ENCODE peak calls at places on chromosomes 6 and 20, in six cellular contexts. L, J, M, C, F and V are unnamed samples.

GRCh38 chr6:116017546-116018276 is 43.0 kb downstream of the FRK start:
- DNase-seq in C (no peak), L (no peak), M (no peak), F (no peak), J (no peak), V (no peak)

GRCh38 chr20:51404297-51405060 is 138.0 kb downstream of the NFATC2 start:
- DNase-seq in F (no peak), L (no peak), M (no peak), C (no peak), J (peak), V (peak)

GRCh38 chr6:7175463-7175862 is 67.7 kb downstream of the RREB1 start:
- DNase-seq in J (no peak), C (no peak), F (no peak), L (no peak), M (no peak), V (no peak)

GRCh38 chr20:20237093-20237959 is 130.6 kb upstream of the INSM1 start:
- DNase-seq in C (peak), L (no peak), F (peak), J (no peak), M (peak), V (no peak)

GRCh38 chr6:85390775-85391174 is 59.1 kb upstream of the NT5E start:
- DNase-seq in J (no peak), M (no peak), F (peak), C (no peak), L (no peak), V (no peak)

GRCh38 chr20:62011403-62011791 is 54.3 kb downstream of the TAF4 start:
- DNase-seq in L (no peak), C (no peak), J (no peak), F (no peak), M (no peak), V (no peak)

GRCh38 chr6:16585805-16586204 is 175.5 kb downstream of the ATXN1 start:
- DNase-seq in M (no peak), C (no peak), J (no peak), L (no peak), F (no peak), V (peak)

GRCh38 chr20:33602826-33603590 is 59.1 kb upstream of the C20orf144 start:
- DNase-seq in F (no peak), J (no peak), M (no peak), C (no peak), L (no peak), V (no peak)

GRCh38 chr6:140061422-140062041 is 687.1 kb upstream of the CITED2 start:
- DNase-seq in F (no peak), J (no peak), M (no peak), C (no peak), L (no peak), V (no peak)

GRCh38 chr20:54467622-54468021 is 7.8 kb upstream of the DOK5 start:
- DNase-seq in J (no peak), M (no peak), C (no peak), L (no peak), F (no peak), V (no peak)

GRCh38 chr6:28496099-28496779 is 19.4 kb downstream of the GPX6 start:
- DNase-seq in L (peak), F (peak), C (no peak), J (no peak), M (no peak), V (no peak)

GRCh38 chr6:101276066-101276465 is 117.4 kb upstream of the GRIK2 start:
- DNase-seq in F (no peak), M (no peak), L (no peak), C (no peak), J (no peak), V (no peak)

GRCh38 chr6:160974304-160974771 is 17.2 kb upstream of the MAP3K4 start:
- DNase-seq in M (no peak), F (peak), C (no peak), L (no peak), J (no peak), V (no peak)

GRCh38 chr6:105835373-105835772 is 250.8 kb upstream of the PRDM1 start:
- DNase-seq in M (no peak), F (peak), L (no peak), C (peak), J (no peak), V (no peak)

GRCh38 chr6:2231438-2231837 is 14.0 kb downstream of the GMDS start:
- DNase-seq in M (no peak), L (no peak), C (no peak), F (peak), J (no peak), V (no peak)

GRCh38 chr20:13158339-13158738 is 62.7 kb upstream of the ISM1 start:
- DNase-seq in F (no peak), J (no peak), M (no peak), L (no peak), C (peak), V (no peak)

GRCh38 chr6:113050979-113051378 is 703.8 kb downstream of the RFPL4B start:
- DNase-seq in J (no peak), M (no peak), F (no peak), C (no peak), L (no peak), V (no peak)

GRCh38 chr6:16129623-16130243 is 847 bp downstream of the MYLIP start:
- DNase-seq in J (peak), C (no peak), M (peak), L (no peak), F (no peak), V (no peak)

GRCh38 chr6:27890351-27891299 is 21.6 kb downstream of the OR2B2 start:
- DNase-seq in F (peak), C (peak), L (no peak), M (peak), J (peak), V (peak)

GRCh38 chr20:46350201-46350985 is 42.1 kb upstream of the CDH22 start:
- DNase-seq in C (no peak), F (peak), M (no peak), L (no peak), J (no peak), V (no peak)

GRCh38 chr6:139008117-139008516 is 20.1 kb upstream of the REPS1 start:
- DNase-seq in F (no peak), C (no peak), J (no peak), L (no peak), M (no peak), V (no peak)

GRCh38 chr6:145278163-145278807 is 457.0 kb downstream of the EPM2A start:
- DNase-seq in C (no peak), M (no peak), L (no peak), F (peak), J (no peak), V (no peak)

GRCh38 chr6:106347219-106347618 is 13.3 kb upstream of the CRYBG1 start:
- DNase-seq in M (no peak), F (no peak), J (no peak), C (no peak), L (no peak), V (no peak)

GRCh38 chr6:48429021-48429420 is 318.0 kb upstream of the PTCHD4 start:
- DNase-seq in F (no peak), J (no peak), M (no peak), C (no peak), L (no peak), V (no peak)

GRCh38 chr6:17397764-17398194 is 4.4 kb downstream of the CAP2 start:
- DNase-seq in M (no peak), J (no peak), C (no peak), L (no peak), F (no peak), V (no peak)

GRCh38 chr6:26516481-26517427 is 16.7 kb downstream of the BTN1A1 start:
- DNase-seq in J (no peak), F (no peak), C (no peak), L (no peak), M (no peak), V (no peak)

GRCh38 chr20:24406251-24406650 is 63.2 kb upstream of the SYNDIG1 start:
- DNase-seq in F (no peak), L (no peak), C (no peak), J (no peak), M (no peak), V (no peak)

GRCh38 chr20:13436530-13436929 is 202.2 kb downstream of the TASP1 start:
- DNase-seq in F (no peak), C (no peak), M (no peak), J (no peak), L (no peak), V (no peak)

GRCh38 chr6:21826031-21826430 is 232.5 kb downstream of the SOX4 start:
- DNase-seq in J (no peak), L (no peak), C (no peak), F (no peak), M (no peak), V (peak)

GRCh38 chr6:36751833-36752186 is 54.2 kb downstream of the RAB44 start:
- DNase-seq in J (no peak), C (no peak), L (no peak), F (no peak), M (no peak), V (no peak)

GRCh38 chr6:80165143-80165542 is 58.7 kb downstream of the BCKDHB start:
- DNase-seq in F (peak), J (no peak), C (no peak), M (no peak), L (no peak), V (no peak)